ENCODE peak calls at places on chromosomes 2 and 18, in eight cellular contexts. W is cardiac muscle cell, L is PC-3, C is GM23338, H is mucosa of descending colon, E is astrocyte of the cerebellum, B is heart right ventricle, M is cardiac fibroblast. T is an unnamed sample.
A peak's percentile ranks its signal among the peaks of the same experiment; 100 is the strongest.

GRCh38 chr2:171883275-171883893 is 10.7 kb downstream of the SLC25A12 start:
- DNase-seq in W (no peak), L (no peak), C (peak; percentile 21), H (no peak), E (no peak), B (no peak), M (no peak), T (no peak)

GRCh38 chr2:134119117-134119671 is 134.7 kb upstream of the MGAT5 start:
- DNase-seq in W (no peak), L (no peak), C (no peak), H (no peak), E (no peak), B (no peak), M (no peak), T (no peak)

GRCh38 chr2:38515155-38516074 is 87.3 kb downstream of the HNRNPLL start:
- DNase-seq in W (no peak), L (peak; percentile 85), C (no peak), H (no peak), E (no peak), B (peak; percentile 51), M (peak; percentile 73), T (no peak)

GRCh38 chr2:107597507-107597906 is 229.2 kb upstream of the RGPD4 start:
- DNase-seq in W (no peak), L (no peak), C (no peak), H (no peak), E (no peak), B (no peak), M (no peak), T (no peak)

GRCh38 chr2:182732736-182733135 is 16.7 kb downstream of the DNAJC10 start:
- DNase-seq in W (no peak), L (no peak), C (no peak), H (no peak), E (no peak), B (no peak), M (no peak), T (no peak)

GRCh38 chr2:197850882-197851281 is 46.5 kb downstream of the PLCL1 start:
- DNase-seq in W (no peak), L (no peak), C (no peak), H (no peak), E (no peak), B (no peak), M (no peak), T (no peak)

GRCh38 chr2:45905643-45905969 is 254.1 kb downstream of the PRKCE start:
- DNase-seq in W (no peak), L (no peak), C (no peak), H (no peak), E (no peak), B (no peak), M (no peak), T (no peak)

GRCh38 chr2:98013407-98014042 is 17.8 kb upstream of the TMEM131 start:
- DNase-seq in W (no peak), L (no peak), C (no peak), H (no peak), E (peak; percentile 81), B (no peak), M (peak; percentile 47), T (no peak)

GRCh38 chr18:13258792-13259385 is 40.3 kb downstream of the LDLRAD4 start:
- DNase-seq in W (no peak), L (no peak), C (no peak), H (no peak), E (no peak), B (no peak), M (no peak), T (no peak)

GRCh38 chr2:216660496-216660895 is 27.3 kb downstream of the IGFBP2 start:
- DNase-seq in W (no peak), L (no peak), C (no peak), H (no peak), E (no peak), B (no peak), M (no peak), T (no peak)

GRCh38 chr2:216663846-216664245 is 30.6 kb downstream of the IGFBP2 start:
- DNase-seq in W (no peak), L (no peak), C (no peak), H (no peak), E (no peak), B (no peak), M (no peak), T (no peak)

GRCh38 chr2:216663106-216663505 is 29.9 kb downstream of the IGFBP2 start:
- DNase-seq in W (no peak), L (no peak), C (no peak), H (no peak), E (no peak), B (no peak), M (no peak), T (no peak)

GRCh38 chr2:216661051-216661450 is 27.8 kb downstream of the IGFBP2 start:
- DNase-seq in W (no peak), L (no peak), C (no peak), H (no peak), E (no peak), B (no peak), M (no peak), T (no peak)

GRCh38 chr2:216661639-216662375 is 28.6 kb downstream of the IGFBP2 start:
- DNase-seq in W (no peak), L (no peak), C (no peak), H (no peak), E (no peak), B (no peak), M (no peak), T (no peak)
- TF ChIP-seq CTCF in W (no peak), L (peak; percentile 40), C (no peak), H (no peak), E (no peak), B (no peak), M (peak; percentile 17), T (peak; percentile 30)

DNA sequence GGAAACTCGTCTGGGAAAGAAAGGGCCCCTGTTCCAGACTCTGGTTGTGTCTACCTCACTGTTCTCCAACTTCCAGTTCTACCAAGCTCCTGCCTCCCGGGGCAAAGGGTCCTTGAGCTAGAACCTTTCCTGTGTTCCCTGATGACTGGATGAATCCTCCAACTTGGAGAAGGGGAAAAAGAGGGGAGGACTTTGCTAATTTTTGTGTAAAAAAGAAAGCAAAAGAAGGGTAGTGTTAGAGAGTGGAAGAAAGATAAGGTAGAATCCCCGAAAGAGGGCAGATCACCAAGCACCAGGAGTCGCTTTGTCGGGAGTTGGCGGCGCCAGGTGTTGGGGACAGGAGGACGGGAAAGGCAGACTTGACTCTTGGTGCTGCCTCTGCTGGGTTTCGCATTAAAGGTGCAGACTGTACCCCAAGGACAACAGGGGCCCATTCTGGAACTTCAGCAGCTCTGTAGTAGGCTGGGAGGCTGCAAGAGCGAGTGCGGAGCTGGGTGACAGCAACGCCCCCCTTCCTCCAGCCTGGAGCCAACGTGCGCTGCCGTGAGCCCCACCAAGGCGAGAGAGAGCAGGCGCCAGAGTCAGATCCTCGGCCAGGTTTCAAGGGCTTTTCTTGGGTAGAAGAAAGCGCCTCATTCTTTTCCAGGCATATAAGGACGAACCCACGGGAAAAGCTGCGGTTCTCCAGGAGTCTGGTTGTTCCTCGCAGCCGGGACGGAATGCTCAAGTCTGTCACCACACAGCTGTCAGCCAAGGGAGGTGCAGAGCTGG is 1.7 kb downstream of the DOK6 start:
- DNase-seq in W (peak; percentile 35), L (no peak), C (peak; percentile 54), H (no peak), E (no peak), B (no peak), M (no peak), T (no peak)
- H3K4me3 ChIP-seq in W (peak overlapping the region; percentile 83), L (no peak overlapping the region), C (peak overlapping the region; percentile 68), H (no peak overlapping the region), E (peak overlapping the region; percentile 54), B (peak overlapping the region; percentile 65), M (no peak overlapping the region), T (peak overlapping the region; percentile 67)

GRCh38 chr2:74542978-74543377 is 10.8 kb downstream of the LOXL3 start:
- DNase-seq in W (no peak), L (no peak), C (no peak), H (no peak), E (no peak), B (no peak), M (no peak), T (no peak)

GRCh38 chr2:74540291-74540690 is 10.6 kb downstream of the HTRA2 start:
- DNase-seq in W (no peak), L (no peak), C (no peak), H (no peak), E (no peak), B (peak; percentile 73), M (no peak), T (no peak)

GRCh38 chr2:74548285-74548918 is 5.3 kb downstream of the LOXL3 start:
- DNase-seq in W (peak; percentile 25), L (no peak), C (peak; percentile 51), H (no peak), E (no peak), B (no peak), M (no peak), T (no peak)

GRCh38 chr2:74546004-74546403 is 7.7 kb downstream of the LOXL3 start:
- DNase-seq in W (no peak), L (no peak), C (no peak), H (no peak), E (no peak), B (no peak), M (no peak), T (no peak)

GRCh38 chr2:74544634-74545033 is 9.1 kb downstream of the LOXL3 start:
- DNase-seq in W (no peak), L (peak; percentile 28), C (no peak), H (no peak), E (no peak), B (no peak), M (no peak), T (no peak)
- TF ChIP-seq CTCF in W (no peak), L (peak; percentile 47), C (peak; percentile 19), H (no peak), E (no peak), B (no peak), M (no peak), T (peak; percentile 16)

GRCh38 chr2:138780908-138781307 is 718 bp upstream of the NXPH2 start:
- DNase-seq in W (peak; percentile 13), L (no peak), C (peak; percentile 57), H (no peak), E (no peak), B (no peak), M (no peak), T (no peak)
- H3K4me3 ChIP-seq in W (peak overlapping the region; percentile 50), L (no peak overlapping the region), C (peak overlapping the region; percentile 66), H (no peak overlapping the region), E (peak overlapping the region; percentile 52), B (no peak overlapping the region), M (no peak overlapping the region), T (peak overlapping the region; percentile 24)

DNA sequence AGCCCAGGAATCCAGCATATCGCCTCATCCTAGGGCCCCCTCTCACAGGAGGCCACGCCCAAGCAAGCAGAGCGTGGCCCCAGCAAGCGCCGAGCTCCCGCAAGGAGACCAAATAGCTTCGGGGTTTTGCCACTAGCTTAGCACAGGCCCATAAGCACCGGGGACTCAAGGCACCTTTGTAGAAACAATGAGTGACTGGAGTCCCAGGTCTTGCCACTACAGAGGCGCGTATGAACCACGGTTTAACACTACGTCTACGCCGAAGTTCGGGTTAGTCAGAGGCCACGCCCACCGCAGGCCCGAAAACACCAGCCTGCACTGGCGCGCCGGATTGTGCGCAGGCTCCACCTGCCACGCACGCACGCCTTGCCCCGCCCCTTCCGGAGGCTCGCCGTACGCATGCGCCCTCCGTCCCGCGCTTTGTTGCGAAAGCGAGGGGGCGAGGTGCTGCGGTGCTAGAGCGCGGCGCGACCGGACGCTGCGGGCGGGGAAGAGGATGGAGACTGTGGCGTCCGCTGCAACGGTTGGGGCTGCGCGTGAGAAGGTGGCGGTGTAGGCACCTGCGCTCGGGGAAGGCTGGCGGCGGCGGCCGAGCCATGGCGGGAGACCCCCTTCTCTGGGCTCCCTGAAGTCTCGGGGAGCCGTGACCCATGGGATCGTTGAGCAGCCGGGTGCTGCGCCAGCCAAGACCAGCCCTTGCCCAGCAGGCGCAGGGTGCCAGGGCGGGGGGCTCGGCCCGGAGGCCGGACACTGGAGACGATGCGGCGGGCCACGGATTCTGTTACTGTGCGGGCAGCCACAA is at the start of gene GMCL1:
- DNase-seq in W (peak; percentile 98), L (peak; percentile 98), C (peak; percentile 98), H (peak; percentile 99), E (peak; percentile 86), B (peak; percentile 95), M (peak; percentile 97), T (peak; percentile 79)
- TF ChIP-seq CTCF in W (no peak), L (no peak), C (no peak), H (peak; percentile 15), E (no peak), B (no peak), M (no peak), T (no peak)